ENCODE peak calls at places on chromosomes 16 and 17, in four cellular contexts. F, J, B and D are unnamed samples. For H3K4me1, the result is how much of the 10 kb centered on the place peaks cover.

GRCh38 chr17:78462148-78462547 is 83.7 kb downstream of the PGS1 start:
- DNase-seq in J (no peak), F (no peak), B (no peak), D (no peak)

GRCh38 chr16:86449377-86450095 is 60.8 kb upstream of the FOXF1 start:
- DNase-seq in F (no peak), J (no peak), B (no peak), D (no peak)

GRCh38 chr16:84467256-84467655 is 37.2 kb downstream of the MEAK7 start:
- DNase-seq in B (no peak), J (no peak), F (peak), D (no peak)

GRCh38 chr16:630024-630814 is 566 bp upstream of the WFIKKN1 start:
- DNase-seq in B (no peak), F (peak), J (no peak), D (no peak)

GRCh38 chr16:83728518-83728917 is 79.3 kb upstream of the HSBP1 start:
- DNase-seq in F (no peak), B (no peak), J (no peak), D (no peak)

GRCh38 chr17:42274273-42274542 is 2.0 kb downstream of the STAT5B start:
- DNase-seq in F (no peak), B (no peak), J (no peak), D (no peak)

GRCh38 chr16:58459344-58460218 is 40.4 kb upstream of the NDRG4 start:
- DNase-seq in J (no peak), F (peak), B (peak), D (no peak)

GRCh38 chr17:40854175-40854814 is 12.7 kb downstream of the KRT12 start:
- DNase-seq in B (peak), F (peak), J (no peak), D (no peak)

GRCh38 chr16:57536306-57537193 is at the start of gene CCDC102A:
- DNase-seq in B (no peak), J (no peak), F (peak), D (peak)

GRCh38 chr17:2089021-2089422 is 34.1 kb downstream of the HIC1 start:
- DNase-seq in F (peak), J (no peak), B (no peak), D (no peak)

GRCh38 chr17:35051183-35051578 is 12.3 kb downstream of the RFFL start:
- DNase-seq in F (no peak), J (peak), B (no peak), D (no peak)

GRCh38 chr16:2475413-2476344 is 752 bp downstream of the TBC1D24 start:
- DNase-seq in J (peak), B (peak), F (peak), D (no peak)

GRCh38 chr16:2386990-2387389 is 42.3 kb upstream of the CCNF start:
- DNase-seq in F (no peak), J (no peak), B (no peak), D (no peak)

GRCh38 chr17:75105269-75106080 is 4.3 kb upstream of the ARMC7 start:
- DNase-seq in B (peak), J (peak), F (peak), D (no peak)

GRCh38 chr17:44970136-44970737 is 2.1 kb upstream of the C1QL1 start:
- DNase-seq in J (peak), B (no peak), F (peak), D (peak)

GRCh38 chr16:50736448-50736847 is 5.4 kb upstream of the CYLD start:
- DNase-seq in J (no peak), B (no peak), F (no peak), D (no peak)

GRCh38 chr16:2226245-2226793 is 2.9 kb downstream of the E4F1 start:
- DNase-seq in B (no peak), J (no peak), F (no peak), D (no peak)

GRCh38 chr17:67672592-67672991 is 45.1 kb upstream of the NOL11 start:
- DNase-seq in B (no peak), J (peak), F (no peak), D (no peak)

GRCh38 chr17:45332989-45333701 is 16.3 kb upstream of the MAP3K14 start:
- DNase-seq in F (peak), J (peak), B (no peak), D (no peak)

GRCh38 chr17:75913537-75914210 is 9.0 kb upstream of the MRPL38 start:
- DNase-seq in F (no peak), J (no peak), B (no peak), D (no peak)

GRCh38 chr16:65284583-65284982 is 162.7 kb upstream of the CDH11 start:
- DNase-seq in B (no peak), J (no peak), F (no peak), D (no peak)

GRCh38 chr16:66318505-66318904 is 48.0 kb upstream of the CDH5 start:
- DNase-seq in B (no peak), J (no peak), F (no peak), D (no peak)

GRCh38 chr17:51275381-51275780 is 15.0 kb downstream of the UTP18 start:
- DNase-seq in F (peak), J (no peak), B (no peak), D (no peak)

GRCh38 chr17:43220511-43221125 is 7.8 kb downstream of the CCDC200 start:
- DNase-seq in B (no peak), J (no peak), F (no peak), D (no peak)

DNA sequence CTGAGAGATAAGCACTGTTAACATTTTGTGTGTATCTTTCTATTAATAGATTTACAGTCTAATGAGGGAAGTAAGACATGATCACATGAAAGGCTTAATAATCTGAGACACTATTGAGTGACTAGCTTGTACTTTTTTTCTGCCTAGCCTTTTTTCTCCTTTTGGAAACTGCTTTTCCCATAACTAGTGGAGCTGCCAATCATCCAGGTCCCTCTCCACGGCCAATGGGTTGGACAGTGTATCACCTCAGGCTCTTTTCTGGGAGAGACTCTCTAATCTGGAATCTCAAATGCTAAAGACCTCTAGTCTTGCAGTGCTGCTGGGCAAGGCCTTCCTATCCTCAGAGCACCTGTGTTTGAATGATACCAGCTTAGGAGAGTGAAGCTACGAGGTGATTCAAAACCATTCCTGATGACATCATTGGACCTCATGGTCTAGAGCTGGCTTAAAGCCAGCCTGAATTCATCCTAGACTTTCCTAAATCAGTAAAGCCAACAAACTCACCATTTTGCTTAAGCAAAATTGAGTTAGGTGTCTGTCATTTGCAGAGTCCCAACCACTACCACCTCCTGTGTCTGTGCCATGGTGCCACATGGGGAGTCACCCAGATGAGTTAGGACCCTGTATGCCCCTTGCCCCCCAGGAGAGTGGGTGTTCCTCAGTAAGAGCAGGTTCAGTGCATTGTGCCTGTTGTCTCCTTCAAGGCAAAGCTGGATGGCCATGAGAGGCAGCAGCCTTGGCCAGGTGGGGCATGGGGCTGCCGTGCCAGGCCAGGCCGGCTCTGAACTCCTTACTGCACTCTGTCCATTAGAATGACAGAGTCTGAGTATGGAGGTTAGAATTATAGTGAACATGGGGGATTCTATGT is 62.9 kb downstream of the SPECC1 start:
- DNase-seq in J (no peak), B (no peak), F (no peak), D (no peak)
- H3K27ac ChIP-seq in J (no peak), B (peak), F (no peak), D (peak)

GRCh38 chr17:38748329-38749221 is at the start of gene PCGF2:
- DNase-seq in F (peak), B (peak), J (peak), D (peak)

GRCh38 chr17:38747385-38748328 is 479 bp downstream of the PCGF2 start:
- DNase-seq in B (no peak), J (peak), F (peak), D (peak)

GRCh38 chr17:38750044-38750311 is 1.8 kb upstream of the PCGF2 start:
- DNase-seq in F (no peak), B (no peak), J (no peak), D (no peak)

GRCh38 chr17:38750312-38751121 is 2.0 kb upstream of the PSMB3 start:
- DNase-seq in J (no peak), F (peak), B (no peak), D (no peak)

GRCh38 chr17:38749222-38750043 is 1.3 kb upstream of the PCGF2 start:
- DNase-seq in B (peak), F (peak), J (peak), D (peak)
- H3K4me1 ChIP-seq in B (under half), F (under half), J (half or more), D (half or more)

DNA sequence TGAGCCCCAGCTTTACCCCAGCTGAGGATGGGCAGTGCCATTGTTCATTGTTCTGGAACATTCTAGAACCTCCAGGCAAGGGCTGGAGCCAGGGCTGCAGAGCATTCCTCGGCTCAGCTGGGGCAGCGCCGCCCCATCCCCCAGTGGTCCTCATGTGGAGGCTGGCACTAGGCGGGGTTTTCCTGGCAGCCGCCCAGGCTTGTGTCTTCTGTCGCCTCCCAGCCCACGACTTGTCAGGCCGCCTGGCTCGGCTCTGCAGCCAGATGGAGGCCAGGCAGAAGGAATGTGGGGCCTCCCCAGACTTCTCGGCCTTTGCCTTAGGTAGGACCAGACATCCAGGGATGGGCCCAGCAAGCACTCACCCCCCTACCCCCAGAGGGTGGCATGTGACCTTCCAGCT is at the start of gene TMEM95:
- DNase-seq in B (no peak), F (peak), J (peak), D (peak)
- H3K27ac ChIP-seq in B (peak), F (peak), J (peak), D (peak)

GRCh38 chr16:75106351-75107274 is 10.0 kb downstream of the LDHD start:
- DNase-seq in J (no peak), F (peak), B (no peak), D (no peak)
- H3K4me1 ChIP-seq in J (half or more), F (under half), B (under half), D (half or more)